ENCODE peak calls at places on chromosomes 1 and 21, in eight cellular contexts. S is IMR-90, Z is tibial nerve, G is breast epithelium, J is body of pancreas, I is H1, U is ovary, P is heart left ventricle. H is an unnamed sample. For H3K4me1, the result is how much of the 10 kb centered on the place peaks cover.

GRCh38 chr1:94806451-94806861 is 13.7 kb upstream of the SLC44A3 start:
- DNase-seq in I (no peak), J (no peak), Z (no peak), S (peak), P (no peak), U (no peak), G (no peak), H (no peak)

GRCh38 chr1:36384542-36385409 is 948 bp downstream of the STK40 start:
- DNase-seq in S (no peak), J (peak), P (peak), G (peak), I (no peak), Z (no peak), U (peak), H (peak)

GRCh38 chr1:245929224-245929623 is 577.9 kb downstream of the SMYD3 start:
- DNase-seq in J (no peak), Z (no peak), U (no peak), P (no peak), I (no peak), G (no peak), S (no peak), H (no peak)

GRCh38 chr1:109750241-109750882 is 9.5 kb upstream of the GSTM3 start:
- DNase-seq in S (no peak), G (no peak), I (no peak), P (no peak), Z (no peak), J (no peak), U (no peak), H (no peak)

GRCh38 chr1:174080819-174081218 is 58.7 kb upstream of the RC3H1 start:
- DNase-seq in S (no peak), P (no peak), I (no peak), G (no peak), U (no peak), Z (no peak), J (no peak), H (no peak)

GRCh38 chr1:19455353-19455752 is 30.0 kb downstream of the CAPZB start:
- DNase-seq in G (no peak), U (no peak), Z (no peak), S (no peak), P (no peak), I (no peak), J (no peak), H (no peak)

GRCh38 chr1:194013561-194013960 is 827.1 kb upstream of the B3GALT2 start:
- DNase-seq in I (no peak), Z (no peak), U (no peak), G (no peak), P (no peak), J (no peak), S (no peak), H (no peak)

GRCh38 chr1:182061597-182061996 is at the start of gene ZNF648:
- DNase-seq in I (no peak), S (no peak), J (no peak), Z (no peak), U (no peak), P (no peak), G (no peak), H (no peak)

GRCh38 chr21:42593815-42594157 is 59.6 kb upstream of the PDE9A start:
- DNase-seq in I (no peak), Z (no peak), U (no peak), P (no peak), G (no peak), S (no peak), J (no peak), H (no peak)

GRCh38 chr1:163307479-163308171 is 14.1 kb upstream of the NUF2 start:
- DNase-seq in P (no peak), S (peak), U (no peak), J (no peak), G (no peak), I (no peak), Z (no peak), H (no peak)

GRCh38 chr1:178999061-178999460 is 26.6 kb upstream of the FAM20B start:
- DNase-seq in I (no peak), J (no peak), S (no peak), P (no peak), U (no peak), Z (no peak), G (no peak), H (no peak)

GRCh38 chr1:36367798-36368197 is 17.9 kb downstream of the STK40 start:
- DNase-seq in J (no peak), P (no peak), Z (no peak), S (no peak), U (no peak), I (no peak), G (no peak), H (no peak)

GRCh38 chr21:44487831-44488230 is 32.5 kb downstream of the LRRC3 start:
- DNase-seq in U (no peak), I (peak), Z (no peak), P (no peak), S (peak), G (no peak), J (no peak), H (no peak)

GRCh38 chr1:210132582-210132981 is 100.0 kb upstream of the SERTAD4 start:
- DNase-seq in G (no peak), J (no peak), U (no peak), I (no peak), S (peak), Z (no peak), P (no peak), H (no peak)

GRCh38 chr1:31483012-31483946 is 70.3 kb downstream of the SERINC2 start:
- DNase-seq in Z (no peak), J (peak), P (no peak), I (no peak), G (no peak), S (peak), U (no peak), H (peak)

GRCh38 chr1:8363186-8363585 is 45.3 kb downstream of the SLC45A1 start:
- DNase-seq in G (peak), I (no peak), U (no peak), S (no peak), P (no peak), J (no peak), Z (no peak), H (no peak)
- H3K4me1 ChIP-seq in G (under half), I (under half), U (under half), S (under half), P (under half), J (under half), Z (under half), H (under half)

GRCh38 chr1:26431979-26432695 is at the start of gene DHDDS:
- DNase-seq in I (peak), S (peak), G (peak), U (peak), P (peak), J (peak), Z (peak), H (peak)
- TF ChIP-seq POLR2A in I (peak), S (peak), G (peak), U (peak), P (no peak), J (peak), Z (peak), H (peak)

GRCh38 chr1:228100822-228101613 is 2.1 kb downstream of the C1orf35 start:
- DNase-seq in S (no peak), J (peak), U (no peak), P (no peak), Z (no peak), G (no peak), I (no peak), H (no peak)

GRCh38 chr1:228101614-228101993 is 1.5 kb downstream of the C1orf35 start:
- DNase-seq in I (no peak), U (peak), G (no peak), P (no peak), Z (no peak), S (no peak), J (no peak), H (no peak)

GRCh38 chr1:228098323-228098931 is 4.7 kb downstream of the C1orf35 start:
- DNase-seq in J (no peak), U (no peak), P (no peak), S (no peak), Z (no peak), I (no peak), G (no peak), H (no peak)

GRCh38 chr1:228097333-228098081 is 5.6 kb downstream of the C1orf35 start:
- DNase-seq in U (peak), I (no peak), S (no peak), P (no peak), G (no peak), Z (no peak), J (no peak), H (peak)

DNA sequence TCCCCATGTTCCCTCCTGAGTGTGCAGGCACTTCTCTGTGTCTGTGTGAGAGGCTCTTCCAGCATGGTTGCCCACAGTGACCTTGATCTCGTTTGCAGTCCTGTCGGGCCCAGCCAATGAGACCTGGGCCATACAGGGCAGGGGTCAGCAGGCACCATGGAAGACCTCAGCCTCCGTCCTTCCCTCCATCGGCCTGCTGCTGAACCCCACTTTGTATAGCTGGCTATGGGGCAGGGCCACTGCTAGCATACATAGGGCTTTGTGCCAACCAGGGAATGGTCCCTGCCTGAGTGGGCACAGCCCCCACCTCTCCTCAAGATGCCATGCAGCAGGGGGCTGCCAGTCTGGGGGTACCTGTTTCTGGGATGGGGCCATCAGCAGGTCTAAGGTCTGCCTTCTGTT is 3.8 kb downstream of the C1orf35 start:
- DNase-seq in S (no peak), Z (no peak), U (no peak), G (no peak), I (no peak), P (no peak), J (no peak), H (no peak)
- H3K4me1 ChIP-seq in S (under half), Z (under half), U (under half), G (under half), I (under half), P (under half), J (half or more), H (under half)

GRCh38 chr21:29024474-29025327 is at the start of gene USP16:
- DNase-seq in U (peak), J (peak), P (peak), Z (peak), I (peak), S (peak), G (peak), H (peak)
- TF ChIP-seq POLR2A in U (peak), J (peak), P (no peak), Z (peak), I (peak), S (peak), G (peak), H (peak)